ENCODE peak calls at places on chromosomes 7 and 10, in four cellular contexts. P is NCI-H748 treated with DMSO at 0.1 percent for 48 hours; C is NCI-H2081; K is activated CD8-positive, alpha-beta memory T cell treated with anti-CD3 and anti-CD28 coated beads for 48 hours. N is an unnamed sample.

GRCh38 chr10:79409038-79410035 is 36.1 kb downstream of the ZCCHC24 start:
- DNase-seq in P (no peak), C (no peak), K (no peak), N (no peak)

GRCh38 chr7:77425151-77426051 is 9.3 kb upstream of the GSAP start:
- DNase-seq in P (no peak), C (no peak), K (no peak), N (no peak)

GRCh38 chr7:90626011-90626410 is 29.9 kb downstream of the CDK14 start:
- DNase-seq in P (no peak), C (no peak), K (no peak), N (no peak)

GRCh38 chr10:25297466-25297865 is 122.7 kb downstream of the GPR158 start:
- DNase-seq in P (no peak), C (no peak), K (no peak), N (no peak)

GRCh38 chr10:131855763-131856401 is 44.9 kb upstream of the PPP2R2D start:
- DNase-seq in P (no peak), C (no peak), K (no peak), N (no peak)

GRCh38 chr7:4819450-4820404 is 42.1 kb downstream of the PAPOLB start:
- DNase-seq in P (no peak), C (no peak), K (no peak), N (no peak)

GRCh38 chr10:34156781-34157425 is 658.2 kb downstream of the PARD3 start:
- DNase-seq in P (no peak), C (no peak), K (no peak), N (no peak)

GRCh38 chr7:1555813-1556540 is at the start of gene TMEM184A:
- DNase-seq in P (peak; percentile 44), C (peak; percentile 99), K (no peak), N (no peak)

GRCh38 chr7:855686-856369 is 20.5 kb upstream of the GET4 start:
- DNase-seq in P (no peak), C (no peak), K (no peak), N (no peak)

GRCh38 chr10:72164617-72165016 is 51.2 kb upstream of the ANAPC16 start:
- DNase-seq in P (no peak), C (no peak), K (no peak), N (no peak)

GRCh38 chr7:112202819-112203218 is 3.4 kb downstream of the DOCK4 start:
- DNase-seq in P (peak; percentile 47), C (peak; percentile 75), K (no peak), N (no peak)